ENCODE peak calls at places on chromosomes 4 and X, in ten cellular contexts. E, K, V, Q, M, U, D, I, J and H are unnamed samples.

GRCh38 chrX:87583679-87584078 is 66.1 kb downstream of the KLHL4 start:
- DNase-seq in U (no peak), M (no peak), J (peak), Q (peak), K (no peak), I (peak), D (peak), V (no peak), E (no peak), H (no peak)

GRCh38 chrX:140141444-140142029 is 176.2 kb upstream of the CXorf66 start:
- DNase-seq in Q (peak), V (peak), U (no peak), E (peak), J (peak), I (peak), M (peak), K (no peak), D (peak), H (no peak)

GRCh38 chr4:173493041-173493440 is 37.0 kb downstream of the HAND2 start:
- DNase-seq in D (no peak), J (no peak), I (no peak), E (no peak), K (no peak), V (no peak), M (no peak), U (no peak), Q (no peak), H (no peak)

GRCh38 chr4:156968479-156968984 is 3.1 kb downstream of the PDGFC start:
- DNase-seq in E (peak), V (peak), M (peak), J (peak), I (peak), D (peak), Q (peak), U (no peak), K (peak), H (peak)

GRCh38 chr4:16133406-16133805 is 49.6 kb upstream of the PROM1 start:
- DNase-seq in I (no peak), K (no peak), M (no peak), U (no peak), D (no peak), V (no peak), Q (peak), J (no peak), E (no peak), H (no peak)

GRCh38 chr4:111601671-111602070 is 543.6 kb upstream of the FAM241A start:
- DNase-seq in D (no peak), I (no peak), K (no peak), J (no peak), M (no peak), V (no peak), U (no peak), E (no peak), Q (no peak), H (no peak)

GRCh38 chr4:15385928-15386327 is 41.9 kb upstream of the C1QTNF7 start:
- DNase-seq in Q (no peak), I (no peak), D (no peak), K (no peak), E (no peak), U (no peak), V (no peak), M (no peak), J (no peak), H (no peak)

GRCh38 chr4:119692001-119692400 is 63.4 kb upstream of the PDE5A start:
- DNase-seq in K (no peak), I (no peak), U (no peak), E (no peak), Q (peak), J (no peak), V (no peak), D (no peak), M (no peak), H (no peak)

GRCh38 chr4:8772499-8773123 is 99.0 kb downstream of the HMX1 start:
- DNase-seq in U (no peak), D (no peak), V (no peak), E (no peak), Q (no peak), J (no peak), I (no peak), M (no peak), K (no peak), H (no peak)

GRCh38 chrX:2500091-2500680 is 590 bp downstream of the DHRSX start:
- DNase-seq in M (peak), K (no peak), E (no peak), I (no peak), J (no peak), U (no peak), V (peak), D (peak), Q (peak), H (peak)

GRCh38 chr4:19780871-19781270 is 470.8 kb upstream of the SLIT2 start:
- DNase-seq in I (no peak), K (no peak), D (no peak), V (no peak), U (no peak), M (no peak), E (no peak), J (no peak), Q (no peak), H (no peak)

GRCh38 chr4:5051210-5051691 is at the start of gene STK32B:
- DNase-seq in D (peak), I (no peak), U (no peak), Q (peak), E (no peak), M (peak), V (peak), K (no peak), J (peak), H (peak)

GRCh38 chr4:73619351-73619750 is 885 bp downstream of the RASSF6 start:
- DNase-seq in K (peak), U (no peak), Q (no peak), E (no peak), D (no peak), V (no peak), I (no peak), M (no peak), J (no peak), H (no peak)

GRCh38 chrX:46436744-46437143 is 108.5 kb downstream of the ZNF674 start:
- DNase-seq in V (no peak), J (no peak), U (no peak), K (no peak), Q (no peak), I (no peak), D (no peak), E (no peak), M (no peak), H (no peak)